ENCODE peak calls at places on chromosomes 6 and 20, in six cellular contexts. S is SJSA1; Y is naive B cell; A is activated naive CD4-positive, alpha-beta T cell; N is HepG2; J is SW 1271. L is an unnamed sample.

GRCh38 chr6:170450946-170451761 is 102.0 kb downstream of the PSMB1 start:
- DNase-seq in Y (no peak), J (no peak), A (no peak), N (no peak), S (no peak), L (no peak)

GRCh38 chr6:13407709-13408695 is 79.4 kb downstream of the GFOD1 start:
- DNase-seq in A (no peak), J (no peak), N (peak; percentile 100), S (no peak), Y (no peak), L (peak; percentile 13)

GRCh38 chr6:36599791-36600209 is 5.6 kb downstream of the SRSF3 start:
- DNase-seq in S (peak; percentile 57), A (no peak), J (no peak), Y (no peak), N (no peak), L (no peak)

GRCh38 chr20:11853359-11853758 is 64.3 kb upstream of the BTBD3 start:
- DNase-seq in S (no peak), Y (no peak), J (no peak), N (no peak), A (no peak), L (no peak)

GRCh38 chr20:13009682-13010406 is 1.1 kb downstream of the SPTLC3 start:
- DNase-seq in A (no peak), N (peak; percentile 63), S (peak; percentile 56), J (no peak), Y (peak; percentile 53), L (no peak)

GRCh38 chr20:10909803-10910202 is 236.0 kb upstream of the JAG1 start:
- DNase-seq in A (no peak), N (no peak), S (no peak), J (no peak), Y (no peak), L (no peak)

GRCh38 chr6:155335265-155335664 is 21.0 kb upstream of the TFB1M start:
- DNase-seq in A (no peak), N (no peak), J (no peak), S (no peak), Y (no peak), L (no peak)

GRCh38 chr20:25470045-25470444 is 62.6 kb downstream of the GINS1 start:
- DNase-seq in J (no peak), S (no peak), Y (no peak), N (peak; percentile 57), A (no peak), L (no peak)

GRCh38 chr6:10413850-10414765 is 766 bp downstream of the TFAP2A start:
- DNase-seq in Y (no peak), J (peak; percentile 22), N (no peak), A (no peak), S (peak; percentile 75), L (no peak)

GRCh38 chr6:33323623-33323948 is 6.0 kb upstream of the ZBTB22 start:
- DNase-seq in N (no peak), A (no peak), J (no peak), Y (no peak), S (no peak), L (no peak)

GRCh38 chr6:137731960-137732616 is 135.0 kb upstream of the TNFAIP3 start:
- DNase-seq in J (no peak), N (peak; percentile 99), Y (no peak), S (no peak), A (no peak), L (no peak)

GRCh38 chr6:87848616-87849015 is 146.6 kb upstream of the AKIRIN2 start:
- DNase-seq in N (no peak), S (no peak), A (no peak), Y (no peak), J (no peak), L (peak; percentile 48)

GRCh38 chr6:88168362-88168761 is 2.2 kb upstream of the CNR1 start:
- DNase-seq in A (no peak), J (no peak), S (no peak), N (no peak), Y (no peak), L (no peak)

GRCh38 chr20:9534025-9534424 is 19.6 kb downstream of the LAMP5 start:
- DNase-seq in J (no peak), N (no peak), A (no peak), S (no peak), Y (no peak), L (no peak)

GRCh38 chr6:158766621-158767435 is 52.3 kb downstream of the EZR start:
- DNase-seq in Y (peak; percentile 29), A (no peak), N (no peak), J (no peak), S (no peak), L (no peak)

GRCh38 chr6:6218246-6219085 is 102.0 kb downstream of the F13A1 start:
- DNase-seq in N (no peak), A (no peak), S (no peak), Y (no peak), J (no peak), L (no peak)

GRCh38 chr6:46509063-46509462 is 17.8 kb upstream of the RCAN2 start:
- DNase-seq in J (no peak), N (no peak), S (no peak), Y (no peak), A (no peak), L (no peak)

GRCh38 chr6:87210979-87211378 is 55.6 kb downstream of the ZNF292 start:
- DNase-seq in N (no peak), S (no peak), A (no peak), Y (no peak), J (no peak), L (no peak)

GRCh38 chr6:24836116-24836515 is 37.4 kb upstream of the ARMH2 start:
- DNase-seq in Y (no peak), A (no peak), J (no peak), N (no peak), S (no peak), L (no peak)

GRCh38 chr6:16759646-16760535 is 1.4 kb downstream of the ATXN1 start:
- DNase-seq in Y (peak; percentile 46), S (peak; percentile 88), J (peak; percentile 55), N (peak; percentile 71), A (peak; percentile 35), L (peak; percentile 44)

GRCh38 chr6:56852249-56852606 is 102.7 kb upstream of the BEND6 start:
- DNase-seq in A (no peak), N (no peak), J (no peak), Y (no peak), S (no peak), L (no peak)